ENCODE peak calls at places on chromosomes 12 and 14, in five cellular contexts. M is HCT116, J is transverse colon, S is tibial nerve, Z is suprapubic skin. D is an unnamed sample.

GRCh38 chr14:100158566-100159106 is 809 bp downstream of the DEGS2 start:
- DNase-seq in M (no peak), J (no peak), S (no peak), Z (no peak), D (no peak)

GRCh38 chr12:48910196-48910595 is 15.1 kb downstream of the FKBP11 start:
- DNase-seq in M (no peak), J (no peak), S (no peak), Z (no peak), D (no peak)

GRCh38 chr12:100798799-100799198 is 4.2 kb downstream of the ANO4 start:
- DNase-seq in M (no peak), J (no peak), S (no peak), Z (no peak), D (no peak)

GRCh38 chr14:103393687-103394626 is 8.7 kb downstream of the MARK3 start:
- DNase-seq in M (no peak), J (no peak), S (no peak), Z (no peak), D (peak)

GRCh38 chr14:100114109-100114765 is 45.2 kb downstream of the DEGS2 start:
- DNase-seq in M (no peak), J (no peak), S (no peak), Z (no peak), D (no peak)

GRCh38 chr12:68951652-68952051 is 18.7 kb upstream of the CPM start:
- DNase-seq in M (no peak), J (peak), S (no peak), Z (no peak), D (peak)

GRCh38 chr12:102462386-102462785 is 18.0 kb downstream of the IGF1 start:
- DNase-seq in M (no peak), J (no peak), S (no peak), Z (no peak), D (no peak)

GRCh38 chr12:132117558-132117875 is 26.6 kb downstream of the DDX51 start:
- DNase-seq in M (peak), J (no peak), S (no peak), Z (no peak), D (peak)

GRCh38 chr12:43208221-43208620 is 343.8 kb downstream of the ADAMTS20 start:
- DNase-seq in M (no peak), J (no peak), S (no peak), Z (no peak), D (no peak)

GRCh38 chr14:31945074-31945613 is 132.0 kb upstream of the ARHGAP5 start:
- DNase-seq in M (no peak), J (peak), S (no peak), Z (no peak), D (no peak)

GRCh38 chr12:6038160-6038559 is 86.3 kb downstream of the VWF start:
- DNase-seq in M (peak), J (peak), S (no peak), Z (no peak), D (peak)

GRCh38 chr12:43540474-43540873 is 11.5 kb downstream of the ADAMTS20 start:
- DNase-seq in M (no peak), J (no peak), S (no peak), Z (no peak), D (no peak)

GRCh38 chr12:90062799-90063198 is 354.2 kb upstream of the ATP2B1 start:
- DNase-seq in M (peak), J (no peak), S (no peak), Z (no peak), D (no peak)

GRCh38 chr12:57751432-57751787 is 700 bp downstream of the CDK4 start:
- DNase-seq in M (no peak), J (no peak), S (no peak), Z (no peak), D (no peak)

GRCh38 chr12:57751788-57752667 is at the start of gene CDK4:
- DNase-seq in M (peak), J (peak), S (peak), Z (peak), D (peak)

GRCh38 chr12:57750561-57751431 is 1.3 kb downstream of the CDK4 start:
- DNase-seq in M (no peak), J (no peak), S (no peak), Z (no peak), D (no peak)

GRCh38 chr12:57753938-57754337 is 965 bp upstream of the MARCHF9 start:
- DNase-seq in M (no peak), J (no peak), S (no peak), Z (no peak), D (no peak)

DNA sequence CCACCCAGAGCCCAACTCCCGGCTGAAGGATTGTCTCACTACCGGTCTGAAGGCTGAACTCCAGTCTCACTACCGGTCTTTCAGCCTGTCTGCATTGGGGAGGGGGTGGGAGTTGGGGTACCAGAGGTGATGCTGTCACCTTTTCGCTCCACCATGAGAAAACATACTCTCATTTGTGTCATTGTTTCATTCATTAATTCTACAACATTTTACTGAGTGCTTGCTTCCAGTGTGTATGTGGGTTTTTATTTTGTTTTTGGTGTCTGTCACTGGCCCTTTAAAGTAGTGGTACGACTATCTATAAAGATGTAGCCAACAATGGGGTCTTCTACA is 524 bp upstream of the CDK4 start:
- DNase-seq in M (no peak), J (no peak), S (no peak), Z (no peak), D (no peak)
- TF ChIP-seq POLR2A in M (no peak), J (no peak), S (no peak), Z (no peak), D (no peak)

DNA sequence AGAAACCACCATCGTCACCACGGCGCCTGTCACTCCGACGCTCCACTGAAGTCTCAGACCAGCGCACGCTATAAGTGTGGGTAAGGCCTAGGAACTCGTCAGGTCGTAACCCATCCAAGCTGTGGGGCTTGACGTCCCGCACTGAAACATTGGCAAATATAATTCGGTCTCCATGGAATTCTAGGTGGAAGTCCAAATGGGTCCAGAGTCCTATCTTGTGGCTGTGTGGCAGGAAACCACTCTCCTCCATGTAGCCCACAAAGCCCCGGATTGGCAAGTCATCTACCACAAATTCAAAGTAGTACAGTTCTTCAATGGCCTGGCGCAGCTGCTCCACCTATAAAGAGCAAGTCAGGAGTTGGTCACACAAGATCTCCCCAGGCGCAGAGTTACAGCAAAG is 2.3 kb downstream of the TM9SF1 start:
- DNase-seq in M (no peak), J (no peak), S (no peak), Z (no peak), D (no peak)
- TF ChIP-seq POLR2A in M (no peak), J (no peak), S (no peak), Z (no peak), D (no peak)

GRCh38 chr12:46358791-46359666 is 13.5 kb downstream of the SLC38A2 start:
- DNase-seq in M (no peak), J (no peak), S (no peak), Z (no peak), D (no peak)
- TF ChIP-seq POLR2A in M (no peak), J (no peak), S (no peak), Z (no peak), D (no peak)

GRCh38 chr12:123601602-123602489 is at the start of gene DDX55:
- DNase-seq in M (peak), J (peak), S (peak), Z (peak), D (peak)
- TF ChIP-seq POLR2A in M (peak), J (peak), S (peak), Z (peak), D (peak)

GRCh38 chr14:21205678-21206581 is 50.1 kb upstream of the OR5AU1 start:
- DNase-seq in M (no peak), J (no peak), S (no peak), Z (no peak), D (no peak)
- TF ChIP-seq POLR2A in M (no peak), J (no peak), S (no peak), Z (no peak), D (no peak)

DNA sequence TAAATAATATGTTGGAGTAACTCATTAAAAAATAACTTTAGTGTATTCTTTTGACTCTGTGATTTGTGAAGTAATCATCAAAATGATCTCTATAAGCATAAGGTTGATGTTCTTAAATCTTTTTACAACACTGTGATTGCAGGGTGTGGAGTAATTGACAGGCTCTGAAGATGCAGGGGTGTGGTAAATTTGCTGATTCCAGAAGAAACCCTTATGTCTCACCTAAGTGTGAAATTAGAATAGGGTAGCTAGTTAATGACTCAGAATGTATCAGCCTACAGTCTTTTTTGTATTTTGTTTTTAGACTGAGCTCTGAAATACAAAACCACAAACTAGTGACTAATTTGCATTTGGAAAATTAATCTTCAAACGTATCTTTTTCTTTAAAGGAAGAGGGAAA is 5.9 kb downstream of the PRPF39 start:
- DNase-seq in M (no peak), J (no peak), S (no peak), Z (no peak), D (no peak)
- TF ChIP-seq POLR2A in M (no peak), J (no peak), S (no peak), Z (no peak), D (no peak)

GRCh38 chr12:91381309-91381804 is 198.7 kb upstream of the DCN start:
- DNase-seq in M (no peak), J (no peak), S (no peak), Z (no peak), D (peak)
- TF ChIP-seq POLR2A in M (no peak), J (no peak), S (peak), Z (no peak), D (no peak)